ENCODE peak calls at places on chromosomes 5 and 9, in five cellular contexts. One of them, this sample, is unnamed. For H3K27me3, the result is how much of the 10 kb centered on the place peaks cover.

GRCh38 chr9:69678843-69679538 is 6.8 kb upstream of the APBA1 start:
- DNase-seq in H7: no peak
- DNase-seq in pancreas: no peak
- DNase-seq in tibial nerve: no peak
- DNase-seq in colonic mucosa: no peak
- DNase-seq in this sample: no peak

GRCh38 chr5:152349683-152350526 is 55.2 kb downstream of the NMUR2 start:
- DNase-seq in pancreas: peak
- DNase-seq in tibial nerve: no peak
- DNase-seq in H7: peak
- DNase-seq in colonic mucosa: peak
- DNase-seq in this sample: peak

GRCh38 chr9:131276891-131277672 is 772 bp upstream of the FAM78A start:
- DNase-seq in colonic mucosa: no peak
- DNase-seq in pancreas: no peak
- DNase-seq in H7: peak
- DNase-seq in tibial nerve: no peak
- DNase-seq in this sample: no peak

GRCh38 chr5:81247441-81247972 is 14.4 kb downstream of the CKMT2 start:
- DNase-seq in pancreas: no peak
- DNase-seq in colonic mucosa: no peak
- DNase-seq in H7: no peak
- DNase-seq in tibial nerve: no peak
- DNase-seq in this sample: no peak

GRCh38 chr9:128383007-128383753 is 12.0 kb downstream of the URM1 start:
- DNase-seq in tibial nerve: no peak
- DNase-seq in H7: peak
- DNase-seq in colonic mucosa: no peak
- DNase-seq in pancreas: no peak
- DNase-seq in this sample: no peak

GRCh38 chr9:136179101-136179616 is 25.8 kb downstream of the LHX3 start:
- DNase-seq in H7: peak
- DNase-seq in pancreas: no peak
- DNase-seq in tibial nerve: no peak
- DNase-seq in colonic mucosa: no peak
- DNase-seq in this sample: no peak

GRCh38 chr5:169757016-169757415 is 119.9 kb downstream of the DOCK2 start:
- DNase-seq in tibial nerve: no peak
- DNase-seq in colonic mucosa: no peak
- DNase-seq in H7: no peak
- DNase-seq in pancreas: no peak
- DNase-seq in this sample: no peak

GRCh38 chr5:159511570-159511969 is 181.3 kb upstream of the IL12B start:
- DNase-seq in H7: no peak
- DNase-seq in pancreas: no peak
- DNase-seq in colonic mucosa: no peak
- DNase-seq in tibial nerve: no peak
- DNase-seq in this sample: no peak

GRCh38 chr9:93884808-93885207 is 70.3 kb downstream of the BARX1 start:
- DNase-seq in H7: no peak
- DNase-seq in colonic mucosa: no peak
- DNase-seq in pancreas: no peak
- DNase-seq in tibial nerve: no peak
- DNase-seq in this sample: no peak

GRCh38 chr9:34540826-34541225 is 18.0 kb upstream of the ENHO start:
- DNase-seq in colonic mucosa: no peak
- DNase-seq in tibial nerve: no peak
- DNase-seq in H7: no peak
- DNase-seq in pancreas: no peak
- DNase-seq in this sample: no peak

GRCh38 chr5:95959964-95960801 is 1.5 kb downstream of the ELL2 start:
- DNase-seq in tibial nerve: peak
- DNase-seq in colonic mucosa: peak
- DNase-seq in H7: no peak
- DNase-seq in pancreas: peak
- DNase-seq in this sample: no peak

GRCh38 chr9:69806642-69807041 is 14.0 kb upstream of the CFAP95 start:
- DNase-seq in pancreas: no peak
- DNase-seq in tibial nerve: no peak
- DNase-seq in H7: no peak
- DNase-seq in colonic mucosa: peak
- DNase-seq in this sample: no peak

GRCh38 chr9:80285325-80285724 is 713.6 kb downstream of the TLE4 start:
- DNase-seq in H7: peak
- DNase-seq in pancreas: no peak
- DNase-seq in tibial nerve: peak
- DNase-seq in colonic mucosa: no peak
- DNase-seq in this sample: no peak

GRCh38 chr9:132181796-132182521 is 20.1 kb downstream of the NTNG2 start:
- DNase-seq in pancreas: no peak
- DNase-seq in H7: no peak
- DNase-seq in colonic mucosa: no peak
- DNase-seq in tibial nerve: peak
- DNase-seq in this sample: no peak

GRCh38 chr5:159199225-159199624 is 10.1 kb downstream of the RNF145 start:
- DNase-seq in colonic mucosa: no peak
- DNase-seq in tibial nerve: no peak
- DNase-seq in pancreas: no peak
- DNase-seq in H7: no peak
- DNase-seq in this sample: no peak

GRCh38 chr9:33676746-33677505 is 118.4 kb upstream of the PRSS3 start:
- DNase-seq in H7: peak
- DNase-seq in colonic mucosa: peak
- DNase-seq in tibial nerve: no peak
- DNase-seq in pancreas: peak
- DNase-seq in this sample: no peak

GRCh38 chr5:61617995-61618525 is 286.0 kb downstream of the ZSWIM6 start:
- DNase-seq in tibial nerve: no peak
- DNase-seq in colonic mucosa: no peak
- DNase-seq in H7: peak
- DNase-seq in pancreas: no peak
- DNase-seq in this sample: no peak

GRCh38 chr5:150960791-150961396 is 56.1 kb upstream of the ZNF300 start:
- DNase-seq in pancreas: no peak
- DNase-seq in H7: no peak
- DNase-seq in tibial nerve: no peak
- DNase-seq in colonic mucosa: no peak
- DNase-seq in this sample: no peak

GRCh38 chr5:163409384-163409783 is 28.0 kb upstream of the CCNG1 start:
- DNase-seq in tibial nerve: no peak
- DNase-seq in colonic mucosa: no peak
- DNase-seq in pancreas: no peak
- DNase-seq in H7: no peak
- DNase-seq in this sample: no peak

GRCh38 chr5:163408311-163408923 is 29.0 kb upstream of the CCNG1 start:
- DNase-seq in H7: peak
- DNase-seq in pancreas: peak
- DNase-seq in tibial nerve: peak
- DNase-seq in colonic mucosa: peak
- DNase-seq in this sample: peak

GRCh38 chr5:163407034-163407652 is 30.3 kb upstream of the CCNG1 start:
- DNase-seq in tibial nerve: no peak
- DNase-seq in colonic mucosa: no peak
- DNase-seq in H7: no peak
- DNase-seq in pancreas: no peak
- DNase-seq in this sample: no peak

GRCh38 chr5:163410505-163410904 is 26.9 kb upstream of the CCNG1 start:
- DNase-seq in pancreas: no peak
- DNase-seq in tibial nerve: no peak
- DNase-seq in H7: no peak
- DNase-seq in colonic mucosa: no peak
- DNase-seq in this sample: no peak
- H3K27me3 ChIP-seq in pancreas: under half
- H3K27me3 ChIP-seq in tibial nerve: under half
- H3K27me3 ChIP-seq in H7: under half
- H3K27me3 ChIP-seq in colonic mucosa: under half
- H3K27me3 ChIP-seq in this sample: under half

DNA sequence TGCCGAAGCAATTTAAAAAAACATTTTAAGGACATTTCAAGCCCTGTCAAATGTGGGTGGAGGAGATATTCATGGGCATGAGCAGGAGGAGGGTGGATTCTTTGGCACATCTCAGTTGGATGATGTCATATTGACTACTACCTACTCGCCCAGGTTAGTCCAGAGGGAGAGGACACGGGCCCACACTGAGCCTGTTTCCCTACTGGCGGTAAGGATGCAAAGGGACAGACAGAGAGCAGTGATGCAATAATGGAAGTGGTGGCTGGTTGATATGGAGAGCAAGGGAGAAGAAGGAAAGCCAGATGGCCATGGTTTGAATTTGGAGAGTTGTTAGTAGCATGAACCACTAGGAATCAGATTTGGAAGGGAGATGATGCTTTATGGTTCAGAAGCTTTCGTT is 34.1 kb upstream of the PDE8B start:
- DNase-seq in colonic mucosa: no peak
- DNase-seq in tibial nerve: no peak
- DNase-seq in pancreas: no peak
- DNase-seq in H7: no peak
- DNase-seq in this sample: no peak
- H3K27me3 ChIP-seq in colonic mucosa: under half
- H3K27me3 ChIP-seq in tibial nerve: under half
- H3K27me3 ChIP-seq in pancreas: under half
- H3K27me3 ChIP-seq in H7: under half
- H3K27me3 ChIP-seq in this sample: under half

GRCh38 chr5:174723315-174723978 is 935 bp upstream of the MSX2 start:
- DNase-seq in tibial nerve: no peak
- DNase-seq in pancreas: no peak
- DNase-seq in H7: no peak
- DNase-seq in colonic mucosa: no peak
- DNase-seq in this sample: no peak
- H3K27me3 ChIP-seq in tibial nerve: half or more
- H3K27me3 ChIP-seq in pancreas: under half
- H3K27me3 ChIP-seq in H7: half or more
- H3K27me3 ChIP-seq in colonic mucosa: half or more
- H3K27me3 ChIP-seq in this sample: under half

DNA sequence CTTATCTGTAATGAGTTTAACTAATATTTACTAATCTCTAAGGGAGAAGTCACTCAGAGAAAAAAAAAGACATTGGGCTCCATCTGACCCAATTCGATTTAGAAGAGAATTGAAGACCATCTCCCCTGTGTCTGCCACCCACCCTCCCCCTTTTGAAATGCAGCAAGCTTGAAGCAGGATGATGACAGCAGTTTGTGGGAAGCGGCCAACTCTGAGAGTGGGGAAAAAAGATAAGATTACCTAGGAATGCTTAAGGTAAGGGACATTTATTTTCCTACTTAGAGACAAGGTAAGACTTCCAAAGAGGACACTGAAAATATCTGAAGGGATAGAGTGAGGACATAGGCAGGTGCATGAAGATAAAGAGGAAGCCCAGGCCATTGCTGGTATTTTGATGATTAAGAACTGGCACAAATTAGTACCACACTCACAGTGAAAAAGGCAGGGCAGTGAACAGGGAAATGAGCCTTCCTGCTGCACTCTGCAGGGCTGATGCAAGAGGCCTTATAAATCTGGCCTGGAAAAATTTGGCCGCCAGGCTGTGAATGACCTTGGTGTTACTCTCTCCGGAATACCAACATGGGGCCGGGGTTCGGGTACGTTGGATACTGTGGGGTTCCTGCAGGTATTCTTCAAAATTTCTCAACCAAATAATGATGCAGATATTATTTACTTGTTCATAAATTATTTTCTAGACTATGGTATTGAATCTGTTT is 42.3 kb downstream of the HTR1A start:
- DNase-seq in tibial nerve: no peak
- DNase-seq in colonic mucosa: no peak
- DNase-seq in H7: no peak
- DNase-seq in pancreas: peak
- DNase-seq in this sample: no peak
- H3K27me3 ChIP-seq in tibial nerve: under half
- H3K27me3 ChIP-seq in colonic mucosa: under half
- H3K27me3 ChIP-seq in H7: under half
- H3K27me3 ChIP-seq in pancreas: under half
- H3K27me3 ChIP-seq in this sample: under half

GRCh38 chr9:129770741-129771140 is 17.9 kb upstream of the PTGES start:
- DNase-seq in H7: no peak
- DNase-seq in colonic mucosa: no peak
- DNase-seq in pancreas: no peak
- DNase-seq in tibial nerve: no peak
- DNase-seq in this sample: no peak
- H3K27me3 ChIP-seq in H7: under half
- H3K27me3 ChIP-seq in colonic mucosa: under half
- H3K27me3 ChIP-seq in pancreas: under half
- H3K27me3 ChIP-seq in tibial nerve: under half
- H3K27me3 ChIP-seq in this sample: under half

GRCh38 chr5:174315871-174316270 is 270.4 kb downstream of the NSG2 start:
- DNase-seq in pancreas: no peak
- DNase-seq in tibial nerve: no peak
- DNase-seq in colonic mucosa: no peak
- DNase-seq in H7: no peak
- DNase-seq in this sample: no peak

GRCh38 chr5:174316326-174316725 is 270.8 kb downstream of the NSG2 start:
- DNase-seq in tibial nerve: no peak
- DNase-seq in pancreas: no peak
- DNase-seq in H7: no peak
- DNase-seq in colonic mucosa: no peak
- DNase-seq in this sample: no peak

GRCh38 chr5:174314261-174314660 is 268.8 kb downstream of the NSG2 start:
- DNase-seq in tibial nerve: no peak
- DNase-seq in colonic mucosa: no peak
- DNase-seq in H7: no peak
- DNase-seq in pancreas: no peak
- DNase-seq in this sample: no peak

GRCh38 chr5:174313615-174314014 is 268.1 kb downstream of the NSG2 start:
- DNase-seq in colonic mucosa: no peak
- DNase-seq in pancreas: no peak
- DNase-seq in tibial nerve: no peak
- DNase-seq in H7: peak
- DNase-seq in this sample: no peak

GRCh38 chr5:174315471-174315870 is 270.0 kb downstream of the NSG2 start:
- DNase-seq in H7: peak
- DNase-seq in pancreas: no peak
- DNase-seq in colonic mucosa: no peak
- DNase-seq in tibial nerve: no peak
- DNase-seq in this sample: no peak
- H3K27me3 ChIP-seq in H7: under half
- H3K27me3 ChIP-seq in pancreas: under half
- H3K27me3 ChIP-seq in colonic mucosa: under half
- H3K27me3 ChIP-seq in tibial nerve: under half
- H3K27me3 ChIP-seq in this sample: under half

DNA sequence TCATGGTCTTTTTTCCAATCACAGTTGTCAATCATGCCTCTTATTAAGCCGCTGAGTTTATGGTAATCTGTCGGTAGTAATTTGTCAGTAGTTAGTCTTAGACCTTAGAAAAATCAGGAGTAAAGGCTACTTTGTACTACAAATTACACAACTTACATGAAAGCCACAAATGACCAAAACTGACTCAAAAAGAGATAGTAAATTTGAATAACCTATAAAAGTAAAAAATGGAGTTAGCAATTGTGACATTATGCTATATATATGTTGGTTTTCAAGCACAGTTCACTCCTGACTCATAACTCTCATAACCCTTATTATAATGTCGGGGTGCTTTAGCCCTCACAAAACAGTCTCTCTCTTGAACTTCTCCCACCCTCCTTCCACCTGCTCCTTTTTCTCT is 251.8 kb downstream of the ROR2 start:
- DNase-seq in H7: no peak
- DNase-seq in colonic mucosa: no peak
- DNase-seq in tibial nerve: no peak
- DNase-seq in pancreas: no peak
- DNase-seq in this sample: no peak
- H3K27me3 ChIP-seq in H7: under half
- H3K27me3 ChIP-seq in colonic mucosa: under half
- H3K27me3 ChIP-seq in tibial nerve: under half
- H3K27me3 ChIP-seq in pancreas: under half
- H3K27me3 ChIP-seq in this sample: under half

This sample was measured in ovary.